ENCODE peak calls at places on chromosomes 1 and 21, in ten cellular contexts. I is frontal cortex; Z is colonic mucosa; K is hippocampal formation; B is activated T-helper 9 cell treated with anti-CD3 and anti-CD28 coated beads, Interleukin-2, amount 50 U/mL, for 16 hours; U is occipital lobe; N is PC-9; F is GM12865; W is GM23248; D is NCI-H2081. G is an unnamed sample.

GRCh38 chr1:153962088-153963029 is 978 bp downstream of the SLC39A1 start:
- DNase-seq in F (peak; percentile 53), B (no peak), D (no peak), K (no peak), I (no peak), Z (peak; percentile 48), W (peak; percentile 83), N (peak; percentile 57), U (no peak), G (no peak)

GRCh38 chr21:45248301-45248892 is 39.3 kb downstream of the POFUT2 start:
- DNase-seq in D (no peak), I (no peak), K (no peak), U (no peak), F (no peak), W (no peak), N (no peak), B (no peak), Z (no peak), G (no peak)

GRCh38 chr1:167272375-167272957 is 51.8 kb downstream of the POU2F1 start:
- DNase-seq in K (no peak), I (no peak), Z (no peak), U (no peak), W (no peak), N (no peak), B (no peak), D (no peak), F (no peak), G (no peak)

GRCh38 chr1:43153443-43153842 is 18.6 kb downstream of the EBNA1BP2 start:
- DNase-seq in Z (no peak), K (no peak), U (no peak), I (no peak), N (no peak), D (no peak), W (no peak), F (no peak), B (no peak), G (no peak)

GRCh38 chr21:38913120-38913975 is 107.6 kb downstream of the ETS2 start:
- DNase-seq in I (no peak), Z (peak; percentile 92), B (no peak), N (peak; percentile 85), D (peak; percentile 69), W (peak; percentile 84), K (no peak), F (no peak), U (peak; percentile 72), G (no peak)

GRCh38 chr1:35164893-35165292 is 28.1 kb downstream of the SFPQ start:
- DNase-seq in N (no peak), W (no peak), F (no peak), U (no peak), D (no peak), K (no peak), B (no peak), I (no peak), Z (no peak), G (no peak)

GRCh38 chr1:3060601-3061551 is 8.1 kb upstream of the PRDM16 start:
- DNase-seq in F (no peak), Z (no peak), I (no peak), D (no peak), K (no peak), W (peak; percentile 54), N (no peak), B (no peak), U (no peak), G (no peak)

GRCh38 chr1:78839704-78840277 is 166.7 kb downstream of the ADGRL4 start:
- DNase-seq in I (peak; percentile 18), F (peak; percentile 50), W (peak; percentile 53), B (no peak), D (peak; percentile 5), U (no peak), K (no peak), Z (peak; percentile 25), N (peak; percentile 6), G (peak; percentile 37)